ENCODE peak calls at places on chromosomes 5 and 9, in five cellular contexts. W is non-pigmented ciliary epithelial cell; Y is aorta; O is heart right ventricle; E is activated T-cell treated with anti-CD3 and anti-CD28 coated beads, Interleukin-2, amount 50 U/mL, for 4 hours. P is an unnamed sample.

GRCh38 chr5:68431181-68431580 is 215.6 kb downstream of the PIK3R1 start:
- DNase-seq in W (no peak), Y (no peak), E (no peak), O (no peak), P (no peak)

GRCh38 chr9:942805-943580 is 33.5 kb upstream of the DMRT3 start:
- DNase-seq in Y (no peak), O (no peak), E (no peak), W (no peak), P (peak)

GRCh38 chr9:1051286-1052118 is 1.3 kb downstream of the DMRT2 start:
- DNase-seq in W (no peak), O (peak), E (no peak), Y (no peak), P (no peak)

GRCh38 chr5:4514067-4514648 is 626.0 kb upstream of the ADAMTS16 start:
- DNase-seq in Y (no peak), E (no peak), O (no peak), W (no peak), P (no peak)

GRCh38 chr9:33263936-33264472 is 504 bp downstream of the BAG1 start:
- DNase-seq in O (peak), Y (peak), W (no peak), E (peak), P (no peak)

GRCh38 chr9:8401961-8402701 is 602.6 kb upstream of the DMAC1 start:
- DNase-seq in W (no peak), E (no peak), Y (no peak), O (no peak), P (no peak)

GRCh38 chr9:70868661-70869652 is 252.5 kb downstream of the TRPM3 start:
- DNase-seq in E (no peak), O (no peak), Y (no peak), W (peak), P (no peak)

GRCh38 chr9:20022410-20022809 is 233.6 kb upstream of the SLC24A2 start:
- DNase-seq in E (no peak), Y (no peak), W (peak), O (no peak), P (no peak)

GRCh38 chr9:33130501-33130900 is 36.6 kb downstream of the B4GALT1 start:
- DNase-seq in O (no peak), W (no peak), E (no peak), Y (no peak), P (no peak)

GRCh38 chr9:13524245-13524644 is 244.8 kb upstream of the MPDZ start:
- DNase-seq in O (no peak), E (no peak), W (peak), Y (no peak), P (no peak)

GRCh38 chr5:81552844-81553569 is 159.1 kb upstream of the ACOT12 start:
- DNase-seq in Y (no peak), O (no peak), W (no peak), E (no peak), P (no peak)

GRCh38 chr9:124041817-124042116 is 30.2 kb downstream of the LHX2 start:
- DNase-seq in Y (peak), W (no peak), E (no peak), O (no peak), P (no peak)

GRCh38 chr9:134496413-134497282 is 145.0 kb upstream of the COL5A1 start:
- DNase-seq in O (no peak), W (peak), E (no peak), Y (peak), P (no peak)

GRCh38 chr5:126137771-126138474 is 285.3 kb upstream of the GRAMD2B start:
- DNase-seq in Y (no peak), W (no peak), E (no peak), O (no peak), P (no peak)

GRCh38 chr9:129609486-129610192 is 11.3 kb downstream of the C9orf50 start:
- DNase-seq in W (no peak), O (peak), E (peak), Y (no peak), P (no peak)

GRCh38 chr5:41808294-41808693 is 61.9 kb downstream of the OXCT1 start:
- DNase-seq in O (no peak), W (no peak), Y (no peak), E (no peak), P (no peak)

GRCh38 chr9:111943746-111944145 is 47.1 kb downstream of the UGCG start:
- DNase-seq in E (no peak), O (no peak), Y (no peak), W (no peak), P (no peak)

GRCh38 chr5:37891832-37892231 is 52.0 kb upstream of the GDNF start:
- DNase-seq in O (no peak), Y (no peak), E (no peak), W (no peak), P (no peak)